ENCODE peak calls at places on chromosomes 4 and X, in eight cellular contexts. One of them, this sample, is unnamed.

GRCh38 chr4:48985602-48985975 is 486 bp upstream of the CWH43 start:
- DNase-seq in GM13977: no peak
- DNase-seq in adipocyte: no peak
- DNase-seq in thoracic aorta: no peak
- DNase-seq in CD8-positive, alpha-beta memory T cell: no peak
- DNase-seq in sigmoid colon: no peak
- DNase-seq in NCI-H1105: no peak
- DNase-seq in Kasumi-1: no peak
- DNase-seq in this sample: no peak

GRCh38 chr4:74534936-74535335 is 90.0 kb downstream of the AREG start:
- DNase-seq in GM13977: no peak
- DNase-seq in adipocyte: peak; percentile 36
- DNase-seq in thoracic aorta: no peak
- DNase-seq in CD8-positive, alpha-beta memory T cell: no peak
- DNase-seq in sigmoid colon: no peak
- DNase-seq in NCI-H1105: no peak
- DNase-seq in Kasumi-1: no peak
- DNase-seq in this sample: no peak

GRCh38 chr4:98555798-98556445 is 102.5 kb downstream of the TSPAN5 start:
- DNase-seq in GM13977: no peak
- DNase-seq in adipocyte: no peak
- DNase-seq in thoracic aorta: no peak
- DNase-seq in CD8-positive, alpha-beta memory T cell: no peak
- DNase-seq in sigmoid colon: no peak
- DNase-seq in NCI-H1105: no peak
- DNase-seq in Kasumi-1: no peak
- DNase-seq in this sample: no peak

GRCh38 chrX:46601283-46601682 is 27.7 kb downstream of the CHST7 start:
- DNase-seq in GM13977: no peak
- DNase-seq in adipocyte: peak; percentile 55
- DNase-seq in thoracic aorta: no peak
- DNase-seq in CD8-positive, alpha-beta memory T cell: no peak
- DNase-seq in sigmoid colon: no peak
- DNase-seq in NCI-H1105: no peak
- DNase-seq in Kasumi-1: no peak
- DNase-seq in this sample: no peak

GRCh38 chrX:131308980-131309379 is 19.9 kb upstream of the IGSF1 start:
- DNase-seq in GM13977: no peak
- DNase-seq in adipocyte: no peak
- DNase-seq in thoracic aorta: no peak
- DNase-seq in CD8-positive, alpha-beta memory T cell: no peak
- DNase-seq in sigmoid colon: no peak
- DNase-seq in NCI-H1105: no peak
- DNase-seq in Kasumi-1: no peak
- DNase-seq in this sample: no peak

GRCh38 chr4:88284378-88285234 is at the start of gene PPM1K:
- DNase-seq in GM13977: peak; percentile 93
- DNase-seq in adipocyte: peak; percentile 99
- DNase-seq in thoracic aorta: peak; percentile 97
- DNase-seq in CD8-positive, alpha-beta memory T cell: peak; percentile 99
- DNase-seq in sigmoid colon: peak; percentile 100
- DNase-seq in NCI-H1105: peak; percentile 88
- DNase-seq in Kasumi-1: peak; percentile 95
- DNase-seq in this sample: peak; percentile 100

GRCh38 chr4:102815981-102816380 is 11.4 kb downstream of the UBE2D3 start:
- DNase-seq in GM13977: no peak
- DNase-seq in adipocyte: peak; percentile 59
- DNase-seq in thoracic aorta: no peak
- DNase-seq in CD8-positive, alpha-beta memory T cell: no peak
- DNase-seq in sigmoid colon: no peak
- DNase-seq in NCI-H1105: no peak
- DNase-seq in Kasumi-1: no peak
- DNase-seq in this sample: no peak

GRCh38 chr4:181475781-181476180 is 767.4 kb upstream of the TENM3 start:
- DNase-seq in GM13977: no peak
- DNase-seq in adipocyte: no peak
- DNase-seq in thoracic aorta: no peak
- DNase-seq in CD8-positive, alpha-beta memory T cell: no peak
- DNase-seq in sigmoid colon: no peak
- DNase-seq in NCI-H1105: no peak
- DNase-seq in Kasumi-1: no peak
- DNase-seq in this sample: no peak

GRCh38 chrX:20248592-20249192 is 18.0 kb downstream of the RPS6KA3 start:
- DNase-seq in GM13977: no peak
- DNase-seq in adipocyte: no peak
- DNase-seq in thoracic aorta: no peak
- DNase-seq in CD8-positive, alpha-beta memory T cell: peak; percentile 23
- DNase-seq in sigmoid colon: no peak
- DNase-seq in NCI-H1105: no peak
- DNase-seq in Kasumi-1: no peak
- DNase-seq in this sample: no peak

GRCh38 chr4:173661001-173661400 is 131.0 kb upstream of the HAND2 start:
- DNase-seq in GM13977: no peak
- DNase-seq in adipocyte: no peak
- DNase-seq in thoracic aorta: no peak
- DNase-seq in CD8-positive, alpha-beta memory T cell: no peak
- DNase-seq in sigmoid colon: no peak
- DNase-seq in NCI-H1105: no peak
- DNase-seq in Kasumi-1: no peak
- DNase-seq in this sample: no peak

GRCh38 chrX:108148524-108148923 is 56.9 kb downstream of the ATG4A start:
- DNase-seq in GM13977: no peak
- DNase-seq in adipocyte: no peak
- DNase-seq in thoracic aorta: no peak
- DNase-seq in CD8-positive, alpha-beta memory T cell: no peak
- DNase-seq in sigmoid colon: no peak
- DNase-seq in NCI-H1105: no peak
- DNase-seq in Kasumi-1: no peak
- DNase-seq in this sample: no peak

GRCh38 chr4:54165011-54165410 is 64.1 kb upstream of the PDGFRA start:
- DNase-seq in GM13977: no peak
- DNase-seq in adipocyte: no peak
- DNase-seq in thoracic aorta: no peak
- DNase-seq in CD8-positive, alpha-beta memory T cell: no peak
- DNase-seq in sigmoid colon: no peak
- DNase-seq in NCI-H1105: no peak
- DNase-seq in Kasumi-1: no peak
- DNase-seq in this sample: no peak

GRCh38 chr4:88761342-88761741 is 63.7 kb upstream of the NAP1L5 start:
- DNase-seq in GM13977: no peak
- DNase-seq in adipocyte: no peak
- DNase-seq in thoracic aorta: no peak
- DNase-seq in CD8-positive, alpha-beta memory T cell: no peak
- DNase-seq in sigmoid colon: no peak
- DNase-seq in NCI-H1105: no peak
- DNase-seq in Kasumi-1: no peak
- DNase-seq in this sample: no peak

GRCh38 chrX:40908857-40909475 is 173.6 kb upstream of the MED14 start:
- DNase-seq in GM13977: no peak
- DNase-seq in adipocyte: peak; percentile 45
- DNase-seq in thoracic aorta: no peak
- DNase-seq in CD8-positive, alpha-beta memory T cell: no peak
- DNase-seq in sigmoid colon: no peak
- DNase-seq in NCI-H1105: no peak
- DNase-seq in Kasumi-1: no peak
- DNase-seq in this sample: no peak

GRCh38 chrX:116239944-116240391 is 69.4 kb downstream of the AGTR2 start:
- DNase-seq in GM13977: no peak
- DNase-seq in adipocyte: no peak
- DNase-seq in thoracic aorta: no peak
- DNase-seq in CD8-positive, alpha-beta memory T cell: no peak
- DNase-seq in sigmoid colon: no peak
- DNase-seq in NCI-H1105: peak; percentile 59
- DNase-seq in Kasumi-1: no peak
- DNase-seq in this sample: no peak